ENCODE peak calls at places on chromosomes 13 and 19, in ten cellular contexts. Y is CD8-positive, alpha-beta T cell; E is PC-3; C is mammary epithelial cell; I is left ventricle myocardium inferior; X is pancreas; P is breast epithelium; R is HCT116; S is heart left ventricle; U is right lobe of liver. Z is an unnamed sample.

GRCh38 chr19:39082745-39083598 is 1.2 kb upstream of the ACP7 start:
- DNase-seq in P (no peak), U (no peak), R (no peak), X (no peak), I (no peak), Y (no peak), S (no peak), C (peak; percentile 21), E (peak; percentile 19), Z (no peak)

GRCh38 chr13:94054159-94054558 is 425.3 kb downstream of the DCT start:
- DNase-seq in P (no peak), I (no peak), S (no peak), Y (no peak), R (no peak), X (no peak), U (no peak), E (no peak), C (no peak), Z (no peak)

GRCh38 chr13:108609353-108609752 is 20.1 kb upstream of the MYO16 start:
- DNase-seq in I (no peak), R (peak; percentile 37), U (no peak), P (no peak), S (no peak), Y (no peak), X (no peak), C (peak; percentile 4), E (peak; percentile 57), Z (no peak)

GRCh38 chr13:105506463-105506862 is 1029.0 kb downstream of the EFNB2 start:
- DNase-seq in X (no peak), Y (no peak), R (no peak), E (no peak), I (no peak), P (no peak), S (no peak), C (no peak), U (no peak), Z (no peak)

GRCh38 chr19:37931941-37932655 is 25.1 kb downstream of the SIPA1L3 start:
- DNase-seq in I (peak; percentile 32), S (peak; percentile 15), P (peak; percentile 92), Y (no peak), E (peak; percentile 92), R (peak; percentile 65), C (peak; percentile 98), X (peak; percentile 83), U (peak; percentile 86), Z (peak; percentile 33)

GRCh38 chr19:42480335-42481095 is 37.8 kb upstream of the CXCL17 start:
- DNase-seq in C (no peak), P (no peak), Y (no peak), X (peak; percentile 6), I (no peak), U (no peak), E (peak; percentile 61), R (no peak), S (no peak), Z (no peak)

GRCh38 chr19:34124828-34125227 is 47.5 kb upstream of the LSM14A start:
- DNase-seq in C (no peak), E (peak; percentile 8), P (no peak), S (no peak), R (no peak), X (no peak), Y (no peak), U (no peak), I (no peak), Z (no peak)

GRCh38 chr13:51066091-51066831 is 44.8 kb downstream of the C13orf42 start:
- DNase-seq in Y (no peak), R (no peak), I (no peak), E (peak; percentile 16), X (no peak), P (no peak), U (peak; percentile 55), S (peak; percentile 25), C (peak; percentile 71), Z (no peak)

GRCh38 chr13:84985860-84986259 is 813.4 kb downstream of the SLITRK6 start:
- DNase-seq in X (no peak), U (no peak), I (no peak), S (no peak), E (no peak), C (no peak), Y (no peak), R (no peak), P (no peak), Z (no peak)

GRCh38 chr13:78700121-78700910 is 41.4 kb upstream of the OBI1 start:
- DNase-seq in P (no peak), R (no peak), S (no peak), Y (no peak), C (peak; percentile 46), X (no peak), U (no peak), I (no peak), E (peak; percentile 64), Z (no peak)

GRCh38 chr19:43997631-43998290 is 5.0 kb upstream of the ZNF230 start:
- DNase-seq in Y (no peak), X (no peak), R (no peak), C (peak; percentile 76), S (peak; percentile 30), E (no peak), U (no peak), P (no peak), I (no peak), Z (no peak)

GRCh38 chr19:7262470-7262869 is 31.7 kb downstream of the INSR start:
- DNase-seq in P (no peak), U (no peak), Y (no peak), I (no peak), S (no peak), R (no peak), E (no peak), X (no peak), C (no peak), Z (no peak)

GRCh38 chr13:37226966-37227365 is 121.5 kb upstream of the CSNK1A1L start:
- DNase-seq in R (no peak), C (peak; percentile 58), P (no peak), U (no peak), Y (no peak), X (no peak), S (no peak), I (no peak), E (peak; percentile 56), Z (no peak)

GRCh38 chr13:37065893-37066526 is 6.5 kb upstream of the SUPT20H start:
- DNase-seq in U (no peak), P (no peak), I (no peak), R (no peak), E (no peak), C (no peak), X (no peak), S (no peak), Y (no peak), Z (no peak)

DNA sequence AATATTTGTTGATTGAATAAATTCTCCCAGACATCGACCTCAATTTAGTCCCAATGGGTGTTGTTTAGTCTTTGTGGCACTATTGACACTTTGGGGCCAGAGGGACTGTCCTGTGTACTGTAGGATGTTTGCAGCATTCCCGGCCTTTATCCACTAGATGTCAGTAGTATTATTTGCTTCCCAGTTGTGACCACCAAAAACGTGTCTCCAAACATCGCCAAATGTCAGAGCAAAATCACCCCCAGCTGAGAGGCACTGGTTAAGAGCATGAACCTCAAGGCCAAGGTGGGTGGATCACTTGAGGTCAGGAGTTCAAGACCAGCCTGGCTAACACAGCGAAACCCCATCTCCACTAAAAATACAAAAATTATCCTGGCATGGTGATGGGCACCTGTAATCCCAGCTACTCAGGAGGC is 15.4 kb downstream of the NLRP12 start:
- DNase-seq in X (no peak), S (no peak), P (no peak), C (peak; percentile 29), U (no peak), Y (no peak), R (peak; percentile 45), I (no peak), E (peak; percentile 76), Z (no peak)
- TF ChIP-seq CTCF in X (peak; percentile 18), S (peak; percentile 28), P (no peak), C (peak; percentile 36), U (peak; percentile 36), Y (no peak), R (peak; percentile 66), I (peak; percentile 55), E (peak; percentile 87), Z (no peak)

GRCh38 chr13:49569993-49570689 is 15.2 kb downstream of the RCBTB1 start:
- DNase-seq in E (peak; percentile 87), P (no peak), Y (no peak), X (no peak), C (peak; percentile 87), R (no peak), I (no peak), U (no peak), S (no peak), Z (no peak)

GRCh38 chr13:49567501-49567900 is 17.9 kb downstream of the RCBTB1 start:
- DNase-seq in X (no peak), U (no peak), R (no peak), E (no peak), I (no peak), P (no peak), S (no peak), C (no peak), Y (no peak), Z (no peak)

GRCh38 chr13:49571299-49572240 is 13.8 kb downstream of the RCBTB1 start:
- DNase-seq in R (no peak), I (no peak), C (no peak), Y (no peak), S (no peak), P (no peak), E (no peak), X (no peak), U (no peak), Z (no peak)
- H3K4me1 ChIP-seq in R (no peaks in the 10 kb centered on the region), I (peaks cover 11% of the 10 kb centered on the region), C (peaks cover 28% of the 10 kb centered on the region), Y (peaks cover 3% of the 10 kb centered on the region), S (peaks cover 3% of the 10 kb centered on the region), P (no peaks in the 10 kb centered on the region), E (peaks cover 23% of the 10 kb centered on the region), X (peaks cover 15% of the 10 kb centered on the region), U (no peaks in the 10 kb centered on the region), Z (peaks cover 1% of the 10 kb centered on the region)

GRCh38 chr13:30466358-30466714 is 600 bp upstream of the HMGB1 start:
- DNase-seq in P (no peak), E (peak; percentile 30), U (no peak), S (no peak), X (no peak), Y (no peak), I (no peak), R (no peak), C (no peak), Z (no peak)
- H3K27ac ChIP-seq in P (no peak overlapping the region), E (peak overlapping the region; percentile 44), U (no peak overlapping the region), S (no peak overlapping the region), X (no peak overlapping the region), Y (no peak overlapping the region), I (no peak overlapping the region), R (peak overlapping the region; percentile 99), C (peak overlapping the region; percentile 89), Z (no peak overlapping the region)

DNA sequence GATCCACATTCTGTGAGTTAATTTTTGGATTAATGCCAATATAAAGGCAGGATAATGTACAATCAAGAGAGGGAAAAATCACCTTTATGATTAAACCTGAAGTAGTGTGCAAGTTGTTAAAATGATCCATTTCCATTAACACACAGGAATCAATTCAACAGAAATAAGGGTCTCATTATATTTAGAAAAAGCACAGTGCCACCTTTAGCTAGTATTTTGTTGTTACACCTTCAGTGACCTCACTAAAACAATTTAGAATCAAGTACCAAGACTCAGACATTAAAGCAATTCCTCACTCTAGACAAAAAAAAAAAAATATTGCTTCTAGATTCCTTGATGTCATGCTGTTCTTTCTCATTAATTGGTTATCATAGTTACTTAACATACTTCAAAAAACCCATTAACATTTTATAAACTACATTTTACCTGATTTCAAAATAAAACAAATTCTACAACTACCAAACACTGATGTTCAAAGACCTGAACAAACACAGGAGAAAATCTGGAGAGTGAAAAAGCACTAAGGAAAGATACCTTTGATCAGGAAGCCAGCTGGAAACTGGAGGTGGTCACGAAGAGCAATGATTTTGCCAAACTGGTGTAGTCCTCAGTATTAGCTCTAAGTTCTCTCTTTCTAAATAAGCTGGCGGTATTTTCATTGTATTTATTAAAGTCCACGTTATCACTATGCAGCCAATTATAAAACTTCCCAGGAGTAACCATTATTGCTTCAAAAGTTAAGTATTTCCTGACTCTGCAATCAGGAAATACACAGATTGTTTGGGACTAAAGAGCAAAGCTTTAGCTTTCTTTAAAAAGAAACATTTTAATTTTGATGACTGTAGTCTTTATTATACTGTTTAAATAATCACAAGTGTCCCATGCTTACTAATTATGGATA is 115.3 kb downstream of the TBC1D4 start:
- DNase-seq in P (no peak), S (no peak), C (no peak), E (no peak), X (no peak), Y (no peak), R (no peak), U (no peak), I (no peak), Z (no peak)
- TF ChIP-seq CTCF in P (no peak), S (no peak), C (peak; percentile 5), E (no peak), X (no peak), Y (no peak), R (no peak), U (no peak), I (no peak), Z (peak; percentile 21)

Z was measured in psoas muscle.